ENCODE peak calls at places on chromosome 19, in eight cellular contexts. U, E, X, K, H, J, M and Z are unnamed samples.

GRCh38 chr19:28963481-28964245 is 249.3 kb downstream of the UQCRFS1 start:
- DNase-seq in U (no peak), E (no peak), X (no peak), K (no peak), H (no peak), J (no peak), M (no peak), Z (no peak)

GRCh38 chr19:16185925-16186234 is 670 bp downstream of the FAM32A start:
- DNase-seq in U (no peak), E (no peak), X (no peak), K (no peak), H (no peak), J (no peak), M (no peak), Z (peak; percentile 40)

GRCh38 chr19:55406869-55407624 is 541 bp downstream of the UBE2S start:
- DNase-seq in U (peak; percentile 43), E (no peak), X (no peak), K (no peak), H (no peak), J (peak; percentile 41), M (no peak), Z (no peak)

GRCh38 chr19:41999071-41999877 is 5.2 kb upstream of the ATP1A3 start:
- DNase-seq in U (peak; percentile 19), E (no peak), X (peak; percentile 68), K (no peak), H (no peak), J (no peak), M (no peak), Z (no peak)

GRCh38 chr19:5262721-5263120 is 77.9 kb downstream of the PTPRS start:
- DNase-seq in U (no peak), E (no peak), X (no peak), K (no peak), H (no peak), J (no peak), M (no peak), Z (no peak)

GRCh38 chr19:7101498-7102253 is 32.2 kb downstream of the ZNF557 start:
- DNase-seq in U (no peak), E (no peak), X (no peak), K (no peak), H (no peak), J (no peak), M (no peak), Z (no peak)

GRCh38 chr19:1516395-1516753 is 3.6 kb upstream of the ADAMTSL5 start:
- DNase-seq in U (no peak), E (no peak), X (no peak), K (no peak), H (no peak), J (no peak), M (no peak), Z (no peak)

GRCh38 chr19:29591670-29592069 is 14.4 kb upstream of the POP4 start:
- DNase-seq in U (no peak), E (no peak), X (no peak), K (no peak), H (peak; percentile 43), J (no peak), M (no peak), Z (no peak)

GRCh38 chr19:13164370-13165090 is 14.3 kb downstream of the IER2 start:
- DNase-seq in U (peak; percentile 90), E (peak; percentile 81), X (peak; percentile 100), K (no peak), H (peak; percentile 64), J (peak; percentile 97), M (no peak), Z (no peak)

GRCh38 chr19:6802336-6803035 is 30.0 kb downstream of the VAV1 start:
- DNase-seq in U (peak; percentile 26), E (peak; percentile 42), X (peak; percentile 54), K (no peak), H (no peak), J (no peak), M (no peak), Z (peak; percentile 77)

GRCh38 chr19:35267818-35268545 is 780 bp upstream of the USF2 start:
- DNase-seq in U (peak; percentile 74), E (peak; percentile 68), X (peak; percentile 61), K (no peak), H (peak; percentile 69), J (peak; percentile 75), M (peak; percentile 46), Z (peak; percentile 80)

GRCh38 chr19:2977686-2978466 is 512 bp downstream of the TLE6 start:
- DNase-seq in U (no peak), E (peak; percentile 47), X (no peak), K (no peak), H (no peak), J (no peak), M (no peak), Z (no peak)

GRCh38 chr19:5913739-5914357 is at the start of gene CAPS:
- DNase-seq in U (peak; percentile 75), E (peak; percentile 76), X (no peak), K (no peak), H (peak; percentile 63), J (peak; percentile 46), M (peak; percentile 44), Z (no peak)

GRCh38 chr19:54158812-54159351 is 639 bp downstream of the LENG1 start:
- DNase-seq in U (no peak), E (no peak), X (no peak), K (no peak), H (no peak), J (no peak), M (no peak), Z (no peak)

GRCh38 chr19:4007836-4008539 is 452 bp downstream of the PIAS4 start:
- DNase-seq in U (no peak), E (peak; percentile 56), X (no peak), K (no peak), H (no peak), J (no peak), M (no peak), Z (no peak)

GRCh38 chr19:23286477-23286876 is 36.3 kb upstream of the ZNF724 start:
- DNase-seq in U (no peak), E (no peak), X (peak; percentile 31), K (no peak), H (no peak), J (no peak), M (no peak), Z (no peak)

GRCh38 chr19:8324186-8325050 is 3.1 kb downstream of the RPS28 start:
- DNase-seq in U (no peak), E (no peak), X (peak; percentile 60), K (no peak), H (no peak), J (no peak), M (no peak), Z (no peak)

GRCh38 chr19:40191836-40192646 is 815 bp downstream of the MAP3K10 start:
- DNase-seq in U (no peak), E (peak; percentile 23), X (peak; percentile 77), K (no peak), H (no peak), J (peak; percentile 25), M (no peak), Z (peak; percentile 19)

GRCh38 chr19:49929611-49930482 is 543 bp upstream of the NUP62 start:
- DNase-seq in U (peak; percentile 94), E (peak; percentile 95), X (peak; percentile 95), K (peak; percentile 93), H (peak; percentile 84), J (peak; percentile 99), M (peak; percentile 91), Z (peak; percentile 88)
- TF ChIP-seq CTCF in U (no peak), E (no peak), X (no peak), K (no peak), H (peak; percentile 32), J (no peak), M (no peak), Z (no peak)

DNA sequence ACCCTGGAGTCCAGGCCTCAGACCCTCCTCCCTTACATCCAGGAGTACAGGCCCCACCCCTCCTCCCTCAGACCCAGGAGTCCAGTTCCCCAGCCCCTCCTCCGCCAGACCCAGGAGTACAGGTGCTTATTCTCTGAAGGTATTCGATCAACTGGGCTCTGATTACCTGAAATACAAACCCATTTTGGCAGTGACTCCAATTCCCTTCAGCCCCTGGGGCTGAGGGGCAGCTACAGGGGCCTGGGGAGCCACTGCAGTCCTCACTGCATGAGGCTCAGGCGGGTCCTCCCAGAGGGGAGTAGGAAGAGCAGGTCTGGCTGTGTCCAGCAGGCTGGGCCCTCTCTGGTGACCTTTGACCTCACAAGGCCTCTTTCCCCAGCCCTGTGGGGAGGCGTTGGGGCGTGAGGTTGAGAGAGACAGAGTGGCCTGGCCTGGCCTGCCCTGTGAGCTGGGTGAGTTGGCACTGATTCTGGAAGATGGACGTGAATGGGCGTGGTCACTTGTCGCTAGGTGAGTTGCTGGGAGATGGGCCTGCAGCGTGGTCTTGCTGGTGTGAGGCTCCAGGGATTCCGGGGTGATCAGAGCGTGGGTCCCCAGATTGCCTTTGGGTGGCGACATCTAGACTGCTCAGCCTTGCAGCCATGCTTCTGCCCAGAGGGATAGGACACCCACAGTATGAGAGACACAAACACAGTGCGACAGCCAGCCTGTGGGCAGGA is 3.1 kb downstream of the BCAT2 start:
- DNase-seq in U (no peak), E (peak; percentile 72), X (peak; percentile 56), K (no peak), H (no peak), J (no peak), M (no peak), Z (no peak)
- TF ChIP-seq CTCF in U (no peak), E (no peak), X (peak; percentile 20), K (no peak), H (no peak), J (no peak), M (no peak), Z (no peak)

DNA sequence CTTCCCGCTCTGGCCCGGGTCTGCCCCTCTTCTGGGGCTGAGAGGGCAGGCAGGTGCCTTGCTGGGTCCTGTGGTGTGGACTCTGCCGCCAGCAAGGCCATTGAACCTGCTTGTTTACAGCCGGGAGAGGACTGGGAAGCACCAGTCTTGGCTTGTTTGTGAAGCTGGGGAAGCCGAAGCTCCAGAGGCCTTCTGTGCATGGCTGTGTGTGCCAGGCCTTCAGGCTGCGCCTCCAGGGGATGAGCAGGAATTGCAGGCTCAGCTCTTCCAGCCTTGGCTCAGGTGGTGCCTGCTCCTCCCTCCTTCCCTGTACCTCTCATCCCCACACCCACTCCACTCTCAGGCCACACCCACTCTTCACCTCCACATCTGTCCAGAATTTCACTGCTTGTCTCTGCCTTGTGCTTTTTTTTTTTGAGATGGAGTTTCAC is 17.5 kb downstream of the NDUFB7 start:
- DNase-seq in U (peak; percentile 82), E (peak; percentile 45), X (peak; percentile 53), K (no peak), H (peak; percentile 75), J (no peak), M (no peak), Z (no peak)
- TF ChIP-seq CTCF in U (peak; percentile 47), E (no peak), X (no peak), K (no peak), H (no peak), J (no peak), M (no peak), Z (no peak)

DNA sequence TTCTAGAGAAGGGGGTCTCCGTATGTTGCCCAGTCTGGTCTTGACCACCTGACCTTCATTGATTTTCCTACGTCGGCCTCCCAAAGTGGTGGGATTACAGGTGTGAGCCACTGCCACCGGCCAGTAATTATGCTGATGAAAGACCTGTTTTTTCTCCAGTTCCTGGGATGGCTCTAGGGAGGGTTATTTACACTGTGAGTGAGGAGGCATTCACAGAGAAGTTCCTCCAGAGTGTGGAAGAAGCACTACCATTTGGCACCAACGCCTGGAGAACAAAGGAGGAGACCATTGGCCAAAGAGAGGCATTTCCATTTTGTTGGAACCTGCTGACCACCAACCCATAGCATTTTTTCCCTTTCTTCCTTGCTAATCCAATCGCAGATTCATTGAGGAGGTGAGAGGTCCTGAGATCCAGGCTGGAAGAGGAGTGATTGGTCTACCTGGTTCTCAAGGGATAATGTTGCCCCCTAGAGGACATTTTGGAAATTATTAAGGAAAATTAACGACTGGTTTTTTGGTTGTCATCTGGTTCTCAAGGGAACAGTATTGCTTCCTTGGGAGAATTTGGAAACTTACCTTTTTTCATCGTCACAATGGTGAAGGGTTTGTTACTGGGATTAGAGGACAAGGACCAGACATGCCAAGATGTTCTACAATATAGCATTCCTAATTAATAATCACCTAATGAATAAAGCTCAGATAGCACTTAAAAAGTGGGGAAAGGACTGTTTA is 5.5 kb upstream of the SAE1 start:
- DNase-seq in U (peak; percentile 82), E (no peak), X (peak; percentile 69), K (no peak), H (no peak), J (peak; percentile 86), M (peak; percentile 61), Z (no peak)
- TF ChIP-seq CTCF in U (peak; percentile 63), E (peak; percentile 67), X (peak; percentile 83), K (peak; percentile 76), H (peak; percentile 89), J (peak; percentile 61), M (peak; percentile 77), Z (peak; percentile 74)